ENCODE peak calls at places on chromosomes 6 and 20, in nine cellular contexts. One of them, this sample, is unnamed.

GRCh38 chr6:15312500-15312899 is 66.6 kb downstream of the JARID2 start:
- DNase-seq in COR-L47: no peak
- DNase-seq in naive thymus-derived CD8-positive, alpha-beta T cell: no peak
- DNase-seq in erythroblast: no peak
- DNase-seq in amniotic stem cell: no peak
- DNase-seq in bronchial epithelial cell: peak
- DNase-seq in caudate nucleus: no peak
- DNase-seq in C1 segment of cervical spinal cord: no peak
- DNase-seq in AG09309: no peak
- DNase-seq in this sample: no peak

GRCh38 chr6:137873273-137873762 is 6.3 kb downstream of the TNFAIP3 start:
- DNase-seq in C1 segment of cervical spinal cord: no peak
- DNase-seq in COR-L47: no peak
- DNase-seq in AG09309: peak
- DNase-seq in amniotic stem cell: no peak
- DNase-seq in bronchial epithelial cell: peak
- DNase-seq in erythroblast: peak
- DNase-seq in naive thymus-derived CD8-positive, alpha-beta T cell: no peak
- DNase-seq in caudate nucleus: no peak
- DNase-seq in this sample: no peak

GRCh38 chr20:829531-829930 is 4.0 kb upstream of the FAM110A start:
- DNase-seq in bronchial epithelial cell: no peak
- DNase-seq in C1 segment of cervical spinal cord: no peak
- DNase-seq in erythroblast: peak
- DNase-seq in AG09309: no peak
- DNase-seq in amniotic stem cell: no peak
- DNase-seq in caudate nucleus: no peak
- DNase-seq in naive thymus-derived CD8-positive, alpha-beta T cell: no peak
- DNase-seq in COR-L47: no peak
- DNase-seq in this sample: no peak

GRCh38 chr20:58328836-58329235 is 19.3 kb downstream of the RAB22A start:
- DNase-seq in COR-L47: no peak
- DNase-seq in amniotic stem cell: no peak
- DNase-seq in caudate nucleus: no peak
- DNase-seq in bronchial epithelial cell: no peak
- DNase-seq in AG09309: no peak
- DNase-seq in naive thymus-derived CD8-positive, alpha-beta T cell: no peak
- DNase-seq in C1 segment of cervical spinal cord: no peak
- DNase-seq in erythroblast: no peak
- DNase-seq in this sample: no peak

GRCh38 chr6:25392372-25392771 is 113.2 kb downstream of the CARMIL1 start:
- DNase-seq in amniotic stem cell: no peak
- DNase-seq in C1 segment of cervical spinal cord: no peak
- DNase-seq in caudate nucleus: no peak
- DNase-seq in COR-L47: no peak
- DNase-seq in naive thymus-derived CD8-positive, alpha-beta T cell: no peak
- DNase-seq in erythroblast: no peak
- DNase-seq in AG09309: no peak
- DNase-seq in bronchial epithelial cell: no peak
- DNase-seq in this sample: no peak

GRCh38 chr20:53622247-53623114 is 28.8 kb upstream of the ZNF217 start:
- DNase-seq in AG09309: no peak
- DNase-seq in C1 segment of cervical spinal cord: no peak
- DNase-seq in COR-L47: no peak
- DNase-seq in erythroblast: no peak
- DNase-seq in bronchial epithelial cell: no peak
- DNase-seq in caudate nucleus: no peak
- DNase-seq in amniotic stem cell: no peak
- DNase-seq in naive thymus-derived CD8-positive, alpha-beta T cell: no peak
- DNase-seq in this sample: no peak

GRCh38 chr20:21395666-21396044 is 1.7 kb downstream of the NKX2-4 start:
- DNase-seq in COR-L47: no peak
- DNase-seq in C1 segment of cervical spinal cord: no peak
- DNase-seq in bronchial epithelial cell: no peak
- DNase-seq in erythroblast: no peak
- DNase-seq in amniotic stem cell: no peak
- DNase-seq in AG09309: no peak
- DNase-seq in caudate nucleus: no peak
- DNase-seq in naive thymus-derived CD8-positive, alpha-beta T cell: peak
- DNase-seq in this sample: no peak

GRCh38 chr6:75393806-75394205 is 99.8 kb downstream of the FILIP1 start:
- DNase-seq in C1 segment of cervical spinal cord: no peak
- DNase-seq in erythroblast: no peak
- DNase-seq in amniotic stem cell: no peak
- DNase-seq in bronchial epithelial cell: no peak
- DNase-seq in caudate nucleus: no peak
- DNase-seq in COR-L47: no peak
- DNase-seq in naive thymus-derived CD8-positive, alpha-beta T cell: no peak
- DNase-seq in AG09309: no peak
- DNase-seq in this sample: no peak

GRCh38 chr6:16804515-16805161 is 43.4 kb upstream of the ATXN1 start:
- DNase-seq in amniotic stem cell: no peak
- DNase-seq in AG09309: no peak
- DNase-seq in C1 segment of cervical spinal cord: no peak
- DNase-seq in COR-L47: no peak
- DNase-seq in bronchial epithelial cell: no peak
- DNase-seq in caudate nucleus: no peak
- DNase-seq in naive thymus-derived CD8-positive, alpha-beta T cell: no peak
- DNase-seq in erythroblast: no peak
- DNase-seq in this sample: no peak

GRCh38 chr20:51775241-51775640 is 7.1 kb upstream of the ATP9A start:
- DNase-seq in bronchial epithelial cell: no peak
- DNase-seq in naive thymus-derived CD8-positive, alpha-beta T cell: no peak
- DNase-seq in C1 segment of cervical spinal cord: no peak
- DNase-seq in AG09309: no peak
- DNase-seq in caudate nucleus: no peak
- DNase-seq in COR-L47: no peak
- DNase-seq in amniotic stem cell: no peak
- DNase-seq in erythroblast: no peak
- DNase-seq in this sample: no peak

GRCh38 chr6:80217799-80218198 is 111.3 kb downstream of the BCKDHB start:
- DNase-seq in AG09309: peak
- DNase-seq in caudate nucleus: no peak
- DNase-seq in erythroblast: no peak
- DNase-seq in amniotic stem cell: no peak
- DNase-seq in bronchial epithelial cell: no peak
- DNase-seq in C1 segment of cervical spinal cord: no peak
- DNase-seq in naive thymus-derived CD8-positive, alpha-beta T cell: no peak
- DNase-seq in COR-L47: no peak
- DNase-seq in this sample: no peak

GRCh38 chr6:95866732-95867131 is 149.0 kb upstream of the FUT9 start:
- DNase-seq in amniotic stem cell: no peak
- DNase-seq in erythroblast: peak
- DNase-seq in bronchial epithelial cell: peak
- DNase-seq in AG09309: no peak
- DNase-seq in naive thymus-derived CD8-positive, alpha-beta T cell: no peak
- DNase-seq in C1 segment of cervical spinal cord: no peak
- DNase-seq in COR-L47: no peak
- DNase-seq in caudate nucleus: no peak
- DNase-seq in this sample: peak

GRCh38 chr20:4937422-4938319 is 63.6 kb downstream of the SLC23A2 start:
- DNase-seq in erythroblast: no peak
- DNase-seq in caudate nucleus: no peak
- DNase-seq in AG09309: no peak
- DNase-seq in COR-L47: peak
- DNase-seq in C1 segment of cervical spinal cord: no peak
- DNase-seq in naive thymus-derived CD8-positive, alpha-beta T cell: no peak
- DNase-seq in bronchial epithelial cell: no peak
- DNase-seq in amniotic stem cell: no peak
- DNase-seq in this sample: no peak

GRCh38 chr6:7528565-7528964 is 12.9 kb upstream of the DSP start:
- DNase-seq in caudate nucleus: no peak
- DNase-seq in COR-L47: no peak
- DNase-seq in naive thymus-derived CD8-positive, alpha-beta T cell: no peak
- DNase-seq in AG09309: peak
- DNase-seq in C1 segment of cervical spinal cord: no peak
- DNase-seq in bronchial epithelial cell: peak
- DNase-seq in amniotic stem cell: peak
- DNase-seq in erythroblast: no peak
- DNase-seq in this sample: peak

GRCh38 chr20:24235224-24235735 is 234.1 kb upstream of the SYNDIG1 start:
- DNase-seq in AG09309: no peak
- DNase-seq in erythroblast: no peak
- DNase-seq in amniotic stem cell: no peak
- DNase-seq in COR-L47: no peak
- DNase-seq in bronchial epithelial cell: no peak
- DNase-seq in C1 segment of cervical spinal cord: no peak
- DNase-seq in caudate nucleus: no peak
- DNase-seq in naive thymus-derived CD8-positive, alpha-beta T cell: no peak
- DNase-seq in this sample: no peak

GRCh38 chr20:24789877-24790276 is 159.2 kb upstream of the CST7 start:
- DNase-seq in caudate nucleus: no peak
- DNase-seq in erythroblast: no peak
- DNase-seq in AG09309: no peak
- DNase-seq in bronchial epithelial cell: no peak
- DNase-seq in COR-L47: peak
- DNase-seq in naive thymus-derived CD8-positive, alpha-beta T cell: peak
- DNase-seq in amniotic stem cell: no peak
- DNase-seq in C1 segment of cervical spinal cord: no peak
- DNase-seq in this sample: no peak

GRCh38 chr6:52612336-52613096 is 35.7 kb upstream of the TRAM2 start:
- DNase-seq in amniotic stem cell: no peak
- DNase-seq in erythroblast: peak
- DNase-seq in AG09309: no peak
- DNase-seq in bronchial epithelial cell: no peak
- DNase-seq in C1 segment of cervical spinal cord: no peak
- DNase-seq in caudate nucleus: no peak
- DNase-seq in COR-L47: no peak
- DNase-seq in naive thymus-derived CD8-positive, alpha-beta T cell: no peak
- DNase-seq in this sample: no peak

GRCh38 chr20:61724376-61724775 is 341.3 kb downstream of the TAF4 start:
- DNase-seq in caudate nucleus: no peak
- DNase-seq in amniotic stem cell: no peak
- DNase-seq in AG09309: no peak
- DNase-seq in erythroblast: no peak
- DNase-seq in COR-L47: no peak
- DNase-seq in naive thymus-derived CD8-positive, alpha-beta T cell: no peak
- DNase-seq in bronchial epithelial cell: no peak
- DNase-seq in C1 segment of cervical spinal cord: no peak
- DNase-seq in this sample: peak

GRCh38 chr6:4010035-4010434 is 68.9 kb downstream of the FAM217A start:
- DNase-seq in caudate nucleus: no peak
- DNase-seq in erythroblast: peak
- DNase-seq in bronchial epithelial cell: no peak
- DNase-seq in C1 segment of cervical spinal cord: no peak
- DNase-seq in COR-L47: no peak
- DNase-seq in naive thymus-derived CD8-positive, alpha-beta T cell: no peak
- DNase-seq in AG09309: no peak
- DNase-seq in amniotic stem cell: no peak
- DNase-seq in this sample: no peak

This sample was measured in RKO.